ENCODE peak calls at places on chromosomes 4 and X, in nine cellular contexts. D is endothelial cell of umbilical vein; R is H1; Z is adrenal gland; T is cardiac muscle cell; P is heart left ventricle; W is CD8-positive, alpha-beta T cell; Y is upper lobe of right lung; H is right atrium auricular region. J is an unnamed sample.
A peak's percentile ranks its signal among the peaks of the same experiment; 100 is the strongest.

GRCh38 chrX:103398321-103398937 is 22.1 kb downstream of the BEX3 start:
- DNase-seq in Y (no peak), W (no peak), D (peak; percentile 73), P (no peak), H (no peak), Z (no peak), T (no peak), R (no peak), J (no peak)

GRCh38 chr4:20323991-20324390 is 72.3 kb downstream of the SLIT2 start:
- DNase-seq in D (no peak), H (no peak), P (no peak), W (no peak), Y (no peak), T (peak; percentile 30), Z (no peak), R (no peak), J (no peak)

GRCh38 chr4:8278009-8278395 is 8.4 kb downstream of the HTRA3 start:
- DNase-seq in W (no peak), P (peak; percentile 41), R (no peak), Z (no peak), H (no peak), Y (peak; percentile 57), T (no peak), D (no peak), J (peak; percentile 34)

GRCh38 chrX:71930298-71930697 is 19.7 kb downstream of the NHSL2 start:
- DNase-seq in T (no peak), P (no peak), W (no peak), Z (no peak), H (no peak), D (no peak), Y (no peak), R (no peak), J (no peak)

GRCh38 chr4:109441858-109442480 is 8.4 kb downstream of the SEC24B start:
- DNase-seq in R (no peak), H (no peak), P (no peak), T (no peak), Z (no peak), D (no peak), Y (no peak), W (no peak), J (no peak)

GRCh38 chr4:83075696-83076095 is 38.8 kb downstream of the PLAC8 start:
- DNase-seq in T (no peak), P (no peak), W (no peak), D (peak; percentile 78), H (no peak), R (no peak), Z (no peak), Y (no peak), J (no peak)

GRCh38 chr4:134089885-134090284 is 111.7 kb downstream of the PABPC4L start:
- DNase-seq in H (no peak), W (no peak), P (no peak), R (no peak), Z (no peak), Y (no peak), T (no peak), D (no peak), J (no peak)

GRCh38 chr4:143358923-143359694 is 22.4 kb downstream of the GAB1 start:
- DNase-seq in W (no peak), Z (peak; percentile 62), H (no peak), R (no peak), P (no peak), Y (no peak), D (peak; percentile 96), T (no peak), J (no peak)

GRCh38 chr4:1408418-1408817 is 2.2 kb upstream of the NKX1-1 start:
- DNase-seq in T (no peak), H (peak; percentile 21), Z (peak; percentile 40), D (no peak), R (no peak), P (peak; percentile 31), W (no peak), Y (peak; percentile 38), J (no peak)

GRCh38 chr4:1406946-1407656 is 859 bp upstream of the NKX1-1 start:
- DNase-seq in R (no peak), T (no peak), W (no peak), D (no peak), Y (peak; percentile 53), P (peak; percentile 49), H (peak; percentile 28), Z (peak; percentile 29), J (no peak)

GRCh38 chr4:1409079-1409805 is 3.0 kb upstream of the NKX1-1 start:
- DNase-seq in R (no peak), H (peak; percentile 11), W (no peak), T (no peak), D (no peak), Y (peak; percentile 40), P (peak; percentile 44), Z (peak; percentile 31), J (no peak)

GRCh38 chr4:1406416-1406945 is at the start of gene NKX1-1:
- DNase-seq in P (peak; percentile 32), D (no peak), H (no peak), W (no peak), T (no peak), Z (no peak), R (no peak), Y (peak; percentile 46), J (peak; percentile 41)

GRCh38 chr4:1407657-1408333 is 1.6 kb upstream of the NKX1-1 start:
- DNase-seq in Z (peak; percentile 6), H (no peak), D (no peak), T (no peak), Y (peak; percentile 36), P (peak; percentile 32), R (no peak), W (no peak), J (no peak)
- H3K27me3 ChIP-seq in Z (peaks cover 90% of the 10 kb centered on the region), H (peaks cover 18% of the 10 kb centered on the region), D (peaks cover 59% of the 10 kb centered on the region), T (peaks cover 99% of the 10 kb centered on the region), Y (peaks cover 95% of the 10 kb centered on the region), P (peaks cover 82% of the 10 kb centered on the region), R (peaks cover 97% of the 10 kb centered on the region), W (peaks cover 18% of the 10 kb centered on the region), J (peaks cover 84% of the 10 kb centered on the region)

GRCh38 chr4:169092889-169093522 is 83.0 kb upstream of the CBR4 start:
- DNase-seq in R (no peak), W (no peak), P (no peak), H (no peak), T (no peak), D (no peak), Z (no peak), Y (no peak), J (no peak)

GRCh38 chr4:169098969-169099685 is 89.1 kb upstream of the CBR4 start:
- DNase-seq in Z (no peak), W (no peak), Y (no peak), P (no peak), H (no peak), R (no peak), D (peak; percentile 11), T (no peak), J (no peak)

GRCh38 chr4:169094656-169095231 is 84.7 kb upstream of the CBR4 start:
- DNase-seq in Y (no peak), H (no peak), T (no peak), D (no peak), R (no peak), Z (no peak), W (no peak), P (no peak), J (no peak)

GRCh38 chr4:169098054-169098896 is 88.2 kb upstream of the CBR4 start:
- DNase-seq in D (peak; percentile 91), R (no peak), T (no peak), Z (no peak), P (no peak), W (no peak), Y (no peak), H (no peak), J (no peak)

DNA sequence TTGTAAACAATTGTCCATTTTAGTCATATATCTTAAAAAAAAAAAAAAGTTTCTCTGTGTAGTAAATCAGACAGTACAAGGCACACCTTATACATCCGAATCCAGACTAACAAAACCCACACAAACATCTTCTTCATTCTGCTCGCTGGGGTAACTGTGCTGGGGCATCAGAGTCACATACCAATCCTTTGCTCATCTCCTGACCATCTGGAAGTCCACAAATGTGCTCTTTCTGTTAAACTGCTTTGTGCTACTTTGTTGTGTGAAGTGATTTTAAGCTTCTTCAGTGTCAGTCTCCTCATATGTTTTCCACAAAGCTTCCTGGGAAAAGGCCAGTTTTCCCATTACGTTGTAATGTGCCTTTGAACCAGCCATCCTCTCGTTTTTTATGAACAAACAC is 86.2 kb upstream of the CBR4 start:
- DNase-seq in D (no peak), Z (no peak), R (no peak), Y (no peak), T (no peak), P (no peak), W (no peak), H (no peak), J (no peak)
- H3K36me3 ChIP-seq in D (peaks cover 16% of the 10 kb centered on the region), Z (no peaks in the 10 kb centered on the region), R (no peaks in the 10 kb centered on the region), Y (peaks cover 27% of the 10 kb centered on the region), T (no peaks in the 10 kb centered on the region), P (peaks cover 23% of the 10 kb centered on the region), W (no peaks in the 10 kb centered on the region), H (peaks cover 11% of the 10 kb centered on the region), J (peaks cover 37% of the 10 kb centered on the region)

GRCh38 chr4:113766882-113767281 is 5.3 kb upstream of the CAMK2D start:
- DNase-seq in P (no peak), H (no peak), T (no peak), Y (no peak), Z (no peak), D (no peak), W (no peak), R (no peak), J (no peak)
- TF ChIP-seq CTCF in P (no peak), H (no peak), T (no peak), Y (no peak), Z (no peak), D (no peak), W (no peak), R (no peak), J (no peak)

GRCh38 chr4:104490096-104490769 is 4.5 kb downstream of the CXXC4 start:
- DNase-seq in T (peak; percentile 22), Z (no peak), W (no peak), P (no peak), R (no peak), Y (peak; percentile 59), H (no peak), D (no peak), J (no peak)

GRCh38 chr4:104491826-104492771 is 2.6 kb downstream of the CXXC4 start:
- DNase-seq in Y (no peak), W (no peak), D (peak; percentile 16), H (no peak), T (peak; percentile 46), P (no peak), R (no peak), Z (no peak), J (no peak)

GRCh38 chr4:104490770-104491395 is 3.8 kb downstream of the CXXC4 start:
- DNase-seq in P (peak; percentile 83), Y (peak; percentile 88), W (peak; percentile 3), D (peak; percentile 39), H (peak; percentile 81), T (peak; percentile 93), Z (peak; percentile 84), R (no peak), J (peak; percentile 49)

GRCh38 chr4:104489731-104490095 is 5.0 kb downstream of the CXXC4 start:
- DNase-seq in H (no peak), R (no peak), D (no peak), W (no peak), Z (no peak), P (no peak), T (no peak), Y (no peak), J (no peak)

DNA sequence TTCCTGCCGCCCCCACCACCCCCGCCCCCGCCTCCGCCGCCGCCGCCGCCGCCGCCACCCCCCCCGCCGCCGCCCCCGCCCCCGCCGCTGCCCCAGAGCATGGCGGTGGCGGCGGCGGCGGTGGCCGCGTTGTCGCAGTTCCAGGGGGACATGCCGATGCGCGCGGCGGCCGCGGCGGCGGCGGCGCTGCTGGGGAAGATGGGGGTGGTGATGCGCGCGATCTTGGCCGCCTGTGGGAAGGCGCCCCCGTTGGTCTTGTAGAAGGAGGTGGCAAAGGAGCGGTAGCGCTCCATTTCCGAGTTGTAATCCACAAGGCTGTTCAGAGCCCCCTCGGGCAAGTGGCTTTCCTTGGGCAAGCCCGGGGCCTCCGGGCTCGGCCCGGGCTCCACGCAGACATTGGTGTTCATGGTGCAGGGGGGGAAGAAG is 3.3 kb downstream of the CXXC4 start:
- DNase-seq in Z (peak; percentile 56), R (no peak), P (peak; percentile 72), H (no peak), W (no peak), D (no peak), T (peak; percentile 76), Y (peak; percentile 70), J (no peak)
- H3K27me3 ChIP-seq in Z (peaks cover 5% of the 10 kb centered on the region), R (no peaks in the 10 kb centered on the region), P (no peaks in the 10 kb centered on the region), H (no peaks in the 10 kb centered on the region), W (no peaks in the 10 kb centered on the region), D (peaks cover 39% of the 10 kb centered on the region), T (no peaks in the 10 kb centered on the region), Y (peaks cover 19% of the 10 kb centered on the region), J (peaks cover 52% of the 10 kb centered on the region)